ENCODE peak calls at places on chromosome 1, in seven cellular contexts. D is B cell, O is NCI-H2029, E is iPS DF 19.7, J is KG1, C is MM.1S, N is prostate gland. B is an unnamed sample.

GRCh38 chr1:66350001-66350547 is 183.9 kb upstream of the SGIP1 start:
- DNase-seq in D (no peak), O (no peak), E (no peak), J (peak), C (peak), N (peak), B (no peak)

GRCh38 chr1:177122869-177123268 is 41.6 kb downstream of the ASTN1 start:
- DNase-seq in D (no peak), O (no peak), E (no peak), J (no peak), C (no peak), N (no peak), B (no peak)

GRCh38 chr1:220887202-220887867 is 8.1 kb downstream of the HLX start:
- DNase-seq in D (peak), O (no peak), E (no peak), J (no peak), C (no peak), N (no peak), B (no peak)

GRCh38 chr1:2052756-2053155 is 2.5 kb downstream of the PRKCZ start:
- DNase-seq in D (no peak), O (no peak), E (no peak), J (no peak), C (no peak), N (no peak), B (no peak)

GRCh38 chr1:245962453-245962852 is 544.6 kb downstream of the SMYD3 start:
- DNase-seq in D (no peak), O (no peak), E (no peak), J (no peak), C (no peak), N (no peak), B (no peak)

GRCh38 chr1:201827321-201828281 is 1.4 kb upstream of the IPO9 start:
- DNase-seq in D (no peak), O (no peak), E (no peak), J (no peak), C (no peak), N (no peak), B (no peak)

GRCh38 chr1:82464362-82464931 is 663.7 kb downstream of the ADGRL2 start:
- DNase-seq in D (no peak), O (peak), E (no peak), J (no peak), C (no peak), N (no peak), B (no peak)

GRCh38 chr1:232459826-232460225 is 170.1 kb downstream of the SIPA1L2 start:
- DNase-seq in D (no peak), O (no peak), E (no peak), J (no peak), C (no peak), N (no peak), B (no peak)

GRCh38 chr1:89525169-89525855 is 683 bp downstream of the LRRC8B start:
- DNase-seq in D (peak), O (no peak), E (no peak), J (peak), C (peak), N (peak), B (peak)

GRCh38 chr1:10387611-10388386 is 11.1 kb upstream of the PGD start:
- DNase-seq in D (peak), O (no peak), E (no peak), J (peak), C (peak), N (no peak), B (peak)

GRCh38 chr1:185288435-185288834 is 28.6 kb downstream of the IVNS1ABP start:
- DNase-seq in D (no peak), O (no peak), E (no peak), J (no peak), C (no peak), N (no peak), B (no peak)

GRCh38 chr1:89531480-89532139 is 7.0 kb downstream of the LRRC8B start:
- DNase-seq in D (no peak), O (no peak), E (no peak), J (no peak), C (no peak), N (no peak), B (no peak)

B was measured in germinal center.